ENCODE peak calls at places on chromosomes 3 and 15, in four cellular contexts. One of them, this sample, is unnamed.

GRCh38 chr3:189363856-189364255 is 192.1 kb downstream of the TPRG1 start:
- DNase-seq in K562: no peak
- DNase-seq in WTC11: no peak
- DNase-seq in HepG2: no peak
- DNase-seq in this sample: no peak

GRCh38 chr3:129623447-129624118 is 17.1 kb upstream of the PLXND1 start:
- DNase-seq in HepG2: no peak
- DNase-seq in WTC11: no peak
- DNase-seq in K562: no peak
- DNase-seq in this sample: no peak

GRCh38 chr3:30689202-30689641 is 82.8 kb downstream of the TGFBR2 start:
- DNase-seq in HepG2: no peak
- DNase-seq in WTC11: no peak
- DNase-seq in K562: no peak
- DNase-seq in this sample: no peak

GRCh38 chr3:64957639-64958038 is 269.8 kb upstream of the ADAMTS9 start:
- DNase-seq in K562: no peak
- DNase-seq in HepG2: no peak
- DNase-seq in WTC11: no peak
- DNase-seq in this sample: no peak

GRCh38 chr15:74695597-74696397 is at the start of gene EDC3:
- DNase-seq in K562: peak
- DNase-seq in HepG2: peak
- DNase-seq in WTC11: peak
- DNase-seq in this sample: peak

GRCh38 chr3:129016725-129017530 is 15.8 kb downstream of the EFCC1 start:
- DNase-seq in WTC11: no peak
- DNase-seq in K562: peak
- DNase-seq in HepG2: no peak
- DNase-seq in this sample: no peak

GRCh38 chr15:99439524-99439835 is 126.3 kb upstream of the MEF2A start:
- DNase-seq in HepG2: no peak
- DNase-seq in WTC11: no peak
- DNase-seq in K562: no peak
- DNase-seq in this sample: no peak

GRCh38 chr3:194872669-194872977 is 186.9 kb downstream of the FAM43A start:
- DNase-seq in WTC11: no peak
- DNase-seq in K562: no peak
- DNase-seq in HepG2: no peak
- DNase-seq in this sample: no peak

GRCh38 chr3:185651971-185652370 is 65.9 kb downstream of the SENP2 start:
- DNase-seq in K562: no peak
- DNase-seq in WTC11: no peak
- DNase-seq in HepG2: no peak
- DNase-seq in this sample: no peak

GRCh38 chr3:69390771-69391170 is 4.9 kb upstream of the FRMD4B start:
- DNase-seq in K562: no peak
- DNase-seq in HepG2: no peak
- DNase-seq in WTC11: no peak
- DNase-seq in this sample: no peak

GRCh38 chr15:84823580-84823878 is 6.4 kb downstream of the ALPK3 start:
- DNase-seq in K562: no peak
- DNase-seq in HepG2: no peak
- DNase-seq in WTC11: no peak
- DNase-seq in this sample: no peak

GRCh38 chr15:37095993-37096877 is 4.1 kb downstream of the MEIS2 start:
- DNase-seq in K562: no peak
- DNase-seq in HepG2: no peak
- DNase-seq in WTC11: peak
- DNase-seq in this sample: no peak

GRCh38 chr3:107205354-107205753 is 171.9 kb upstream of the CCDC54 start:
- DNase-seq in HepG2: no peak
- DNase-seq in K562: no peak
- DNase-seq in WTC11: no peak
- DNase-seq in this sample: no peak

GRCh38 chr3:107204121-107204520 is 173.1 kb upstream of the CCDC54 start:
- DNase-seq in HepG2: no peak
- DNase-seq in WTC11: no peak
- DNase-seq in K562: no peak
- DNase-seq in this sample: no peak

GRCh38 chr3:107208100-107208499 is 169.1 kb upstream of the CCDC54 start:
- DNase-seq in K562: no peak
- DNase-seq in HepG2: no peak
- DNase-seq in WTC11: no peak
- DNase-seq in this sample: no peak

GRCh38 chr3:107206945-107207344 is 170.3 kb upstream of the CCDC54 start:
- DNase-seq in K562: no peak
- DNase-seq in HepG2: no peak
- DNase-seq in WTC11: no peak
- DNase-seq in this sample: no peak

GRCh38 chr3:107206141-107206540 is 171.1 kb upstream of the CCDC54 start:
- DNase-seq in K562: peak
- DNase-seq in WTC11: no peak
- DNase-seq in HepG2: peak
- DNase-seq in this sample: no peak
- TF ChIP-seq CBFB in K562: no peak
- TF ChIP-seq CBFB in WTC11: no peak
- TF ChIP-seq CBFB in HepG2: no peak
- TF ChIP-seq CBFB in this sample: no peak

GRCh38 chr3:97815149-97815917 is 6.5 kb upstream of the CRYBG3 start:
- DNase-seq in K562: no peak
- DNase-seq in HepG2: no peak
- DNase-seq in WTC11: no peak
- DNase-seq in this sample: no peak
- TF ChIP-seq CBFB in K562: no peak
- TF ChIP-seq CBFB in HepG2: no peak
- TF ChIP-seq CBFB in WTC11: no peak
- TF ChIP-seq CBFB in this sample: no peak

GRCh38 chr3:144264350-144264749 is 292.7 kb downstream of the DIPK2A start:
- DNase-seq in K562: no peak
- DNase-seq in HepG2: no peak
- DNase-seq in WTC11: no peak
- DNase-seq in this sample: no peak

GRCh38 chr3:144270100-144270499 is 298.5 kb downstream of the DIPK2A start:
- DNase-seq in WTC11: no peak
- DNase-seq in HepG2: no peak
- DNase-seq in K562: no peak
- DNase-seq in this sample: no peak

GRCh38 chr3:144259267-144259666 is 287.6 kb downstream of the DIPK2A start:
- DNase-seq in WTC11: no peak
- DNase-seq in HepG2: no peak
- DNase-seq in K562: no peak
- DNase-seq in this sample: no peak

GRCh38 chr3:144265527-144266100 is 294.0 kb downstream of the DIPK2A start:
- DNase-seq in HepG2: no peak
- DNase-seq in WTC11: no peak
- DNase-seq in K562: no peak
- DNase-seq in this sample: no peak

GRCh38 chr3:144264805-144265204 is 293.2 kb downstream of the DIPK2A start:
- DNase-seq in WTC11: no peak
- DNase-seq in HepG2: no peak
- DNase-seq in K562: no peak
- DNase-seq in this sample: no peak
- TF ChIP-seq CBFB in WTC11: no peak
- TF ChIP-seq CBFB in HepG2: no peak
- TF ChIP-seq CBFB in K562: no peak
- TF ChIP-seq CBFB in this sample: no peak

DNA sequence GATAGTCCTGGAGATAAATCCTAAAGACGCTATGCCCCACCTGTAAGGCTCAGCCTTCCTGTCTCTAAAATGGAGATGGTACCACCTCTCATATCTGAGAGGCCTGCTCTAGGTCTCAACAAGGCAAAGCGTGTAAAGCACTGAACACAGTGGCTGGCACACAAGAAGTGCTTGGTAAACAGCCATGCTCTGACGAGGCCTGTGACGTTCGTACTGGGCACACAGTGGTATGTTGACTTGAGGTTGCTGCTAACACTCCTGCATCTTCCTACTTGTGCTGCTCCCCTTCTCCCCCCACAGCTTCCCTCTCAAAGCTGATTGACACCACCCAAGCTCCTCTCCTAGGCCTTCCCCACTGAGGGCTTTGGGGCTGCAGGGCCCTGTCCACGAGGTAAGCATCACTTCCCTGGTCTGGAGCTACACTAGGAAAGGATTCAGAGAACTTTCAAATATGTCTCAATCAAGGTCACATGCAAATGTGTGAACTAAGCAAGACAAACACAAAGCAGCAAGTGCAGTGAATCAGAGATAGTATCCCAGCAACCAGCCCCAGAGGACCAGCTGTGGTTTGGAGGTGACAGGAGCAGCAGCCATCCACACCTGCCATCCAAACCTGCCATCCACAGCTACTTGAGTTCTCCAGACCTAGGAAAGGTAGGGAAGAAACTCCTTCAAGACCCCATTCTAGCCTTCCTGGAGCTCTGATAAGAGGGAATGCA is 177.6 kb downstream of the STT3B start:
- DNase-seq in K562: no peak
- DNase-seq in HepG2: no peak
- DNase-seq in WTC11: no peak
- DNase-seq in this sample: no peak
- TF ChIP-seq CBFB in K562: no peak
- TF ChIP-seq CBFB in HepG2: no peak
- TF ChIP-seq CBFB in WTC11: no peak
- TF ChIP-seq CBFB in this sample: no peak

DNA sequence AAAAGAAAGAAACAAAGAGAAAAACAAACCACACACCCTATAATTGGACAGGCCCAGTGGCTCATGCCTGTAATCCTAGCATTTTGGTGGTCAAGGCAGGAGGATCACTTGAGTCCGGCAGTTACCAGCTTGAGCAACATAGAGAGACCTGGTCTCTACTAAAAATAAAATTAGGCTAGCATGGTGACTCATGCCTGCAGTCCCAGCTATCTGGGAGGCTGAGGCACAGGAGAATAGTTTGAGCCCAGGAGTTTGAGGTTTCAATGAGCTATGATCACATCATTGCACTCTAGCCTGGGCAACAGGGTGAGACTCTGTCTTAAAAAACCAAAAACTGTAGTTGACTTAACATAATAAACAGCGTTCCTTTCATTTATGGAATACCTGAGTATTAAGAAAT is 72.3 kb upstream of the ST3GAL6 start:
- DNase-seq in HepG2: no peak
- DNase-seq in K562: no peak
- DNase-seq in WTC11: no peak
- DNase-seq in this sample: no peak
- TF ChIP-seq CBFB in HepG2: no peak
- TF ChIP-seq CBFB in K562: no peak
- TF ChIP-seq CBFB in WTC11: no peak
- TF ChIP-seq CBFB in this sample: no peak

DNA sequence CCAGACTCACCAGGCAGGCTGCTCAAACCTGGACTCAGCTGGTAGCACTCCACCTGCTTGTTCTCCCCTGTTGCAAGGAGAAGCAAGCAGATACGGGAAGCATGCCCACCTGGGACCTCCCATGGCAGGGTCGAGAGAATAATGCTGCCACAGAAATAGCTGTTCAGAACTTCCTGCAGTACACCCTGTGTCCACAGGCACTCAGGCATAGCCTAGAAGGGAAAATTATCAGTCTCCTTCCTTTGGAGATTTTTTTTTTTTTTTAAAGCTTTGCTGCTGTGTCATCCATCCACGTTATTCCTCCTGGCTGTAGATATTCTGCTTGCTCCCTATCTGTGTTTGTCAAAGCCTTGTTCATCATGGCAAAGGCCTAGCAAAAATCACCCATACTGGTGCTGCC is 32.7 kb upstream of the RPS17 start:
- DNase-seq in WTC11: no peak
- DNase-seq in HepG2: no peak
- DNase-seq in K562: no peak
- DNase-seq in this sample: no peak
- TF ChIP-seq CBFB in WTC11: no peak
- TF ChIP-seq CBFB in HepG2: no peak
- TF ChIP-seq CBFB in K562: no peak
- TF ChIP-seq CBFB in this sample: no peak

GRCh38 chr3:114928989-114929620 is 218.0 kb downstream of the ZBTB20 start:
- DNase-seq in HepG2: no peak
- DNase-seq in K562: no peak
- DNase-seq in WTC11: no peak
- DNase-seq in this sample: no peak
- TF ChIP-seq CBFB in HepG2: no peak
- TF ChIP-seq CBFB in K562: no peak
- TF ChIP-seq CBFB in WTC11: no peak
- TF ChIP-seq CBFB in this sample: no peak

GRCh38 chr3:56291953-56292352 is 176.3 kb downstream of the ERC2 start:
- DNase-seq in K562: no peak
- DNase-seq in HepG2: no peak
- DNase-seq in WTC11: no peak
- DNase-seq in this sample: no peak
- TF ChIP-seq CBFB in K562: no peak
- TF ChIP-seq CBFB in HepG2: no peak
- TF ChIP-seq CBFB in WTC11: no peak
- TF ChIP-seq CBFB in this sample: no peak

GRCh38 chr3:77171026-77171425 is 131.1 kb downstream of the ROBO2 start:
- DNase-seq in HepG2: no peak
- DNase-seq in WTC11: no peak
- DNase-seq in K562: no peak
- DNase-seq in this sample: no peak

DNA sequence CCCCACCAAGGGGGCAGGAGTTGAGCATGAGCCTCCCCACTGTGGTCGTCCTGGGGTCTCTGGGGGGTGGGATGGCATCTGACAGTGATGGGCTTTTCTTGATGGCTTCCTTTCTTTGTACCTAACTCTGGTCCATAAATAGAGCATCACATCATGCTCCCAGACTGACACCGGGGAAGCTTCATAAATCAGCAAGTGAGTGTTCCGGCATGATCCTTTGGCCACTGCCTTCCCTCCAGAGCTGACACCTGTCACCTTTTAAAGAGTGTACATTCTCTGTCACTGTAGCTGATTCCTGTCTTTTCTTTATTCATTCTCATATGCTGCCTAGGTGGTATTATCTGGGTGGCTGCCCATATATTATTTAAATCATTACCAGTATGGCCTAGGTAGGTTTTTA is 129.9 kb downstream of the ROBO2 start:
- DNase-seq in HepG2: no peak
- DNase-seq in WTC11: no peak
- DNase-seq in K562: no peak
- DNase-seq in this sample: no peak
- TF ChIP-seq CBFB in HepG2: no peak
- TF ChIP-seq CBFB in WTC11: no peak
- TF ChIP-seq CBFB in K562: no peak
- TF ChIP-seq CBFB in this sample: no peak

GRCh38 chr15:28043625-28044520 is 55.2 kb downstream of the OCA2 start:
- DNase-seq in K562: no peak
- DNase-seq in WTC11: no peak
- DNase-seq in HepG2: peak
- DNase-seq in this sample: no peak
- TF ChIP-seq CBFB in K562: no peak
- TF ChIP-seq CBFB in WTC11: no peak
- TF ChIP-seq CBFB in HepG2: no peak
- TF ChIP-seq CBFB in this sample: no peak